ENCODE peak calls at places on chromosomes 12 and 14, in five cellular contexts. T, D, B, Y and E are unnamed samples.

GRCh38 chr14:73424453-73424852 is 33.9 kb downstream of the NUMB start:
- DNase-seq in T (no peak), D (peak; percentile 14), B (no peak), Y (no peak), E (no peak)

GRCh38 chr12:9112076-9112853 is 3.5 kb downstream of the A2M start:
- DNase-seq in T (no peak), D (no peak), B (no peak), Y (no peak), E (no peak)

GRCh38 chr12:121373748-121374147 is 21.5 kb upstream of the ANAPC5 start:
- DNase-seq in T (no peak), D (no peak), B (no peak), Y (no peak), E (no peak)

GRCh38 chr12:55658635-55659391 is 22.1 kb downstream of the OR10P1 start:
- DNase-seq in T (no peak), D (no peak), B (no peak), Y (no peak), E (no peak)

GRCh38 chr14:98218213-98218612 is 1053.8 kb downstream of the BCL11B start:
- DNase-seq in T (no peak), D (no peak), B (no peak), Y (no peak), E (no peak)

GRCh38 chr12:99390707-99391106 is 256.8 kb upstream of the GARIN6 start:
- DNase-seq in T (peak; percentile 83), D (no peak), B (peak; percentile 82), Y (peak; percentile 9), E (peak; percentile 8)

GRCh38 chr12:73598626-73599025 is 939.0 kb upstream of the ATXN7L3B start:
- DNase-seq in T (no peak), D (peak; percentile 41), B (no peak), Y (no peak), E (no peak)

GRCh38 chr12:89951050-89951693 is 242.5 kb upstream of the ATP2B1 start:
- DNase-seq in T (no peak), D (peak; percentile 61), B (no peak), Y (peak; percentile 25), E (no peak)

GRCh38 chr14:23115492-23115850 is 3.6 kb downstream of the CEBPE start:
- DNase-seq in T (no peak), D (no peak), B (no peak), Y (no peak), E (no peak)

GRCh38 chr14:102568115-102568614 is 24.3 kb upstream of the RCOR1 start:
- DNase-seq in T (peak; percentile 87), D (no peak), B (no peak), Y (peak; percentile 91), E (no peak)

GRCh38 chr12:131806654-131807053 is 21.5 kb upstream of the MMP17 start:
- DNase-seq in T (no peak), D (no peak), B (no peak), Y (no peak), E (no peak)

GRCh38 chr12:110694330-110694891 is 5.5 kb upstream of the HVCN1 start:
- DNase-seq in T (no peak), D (no peak), B (no peak), Y (peak; percentile 11), E (no peak)

DNA sequence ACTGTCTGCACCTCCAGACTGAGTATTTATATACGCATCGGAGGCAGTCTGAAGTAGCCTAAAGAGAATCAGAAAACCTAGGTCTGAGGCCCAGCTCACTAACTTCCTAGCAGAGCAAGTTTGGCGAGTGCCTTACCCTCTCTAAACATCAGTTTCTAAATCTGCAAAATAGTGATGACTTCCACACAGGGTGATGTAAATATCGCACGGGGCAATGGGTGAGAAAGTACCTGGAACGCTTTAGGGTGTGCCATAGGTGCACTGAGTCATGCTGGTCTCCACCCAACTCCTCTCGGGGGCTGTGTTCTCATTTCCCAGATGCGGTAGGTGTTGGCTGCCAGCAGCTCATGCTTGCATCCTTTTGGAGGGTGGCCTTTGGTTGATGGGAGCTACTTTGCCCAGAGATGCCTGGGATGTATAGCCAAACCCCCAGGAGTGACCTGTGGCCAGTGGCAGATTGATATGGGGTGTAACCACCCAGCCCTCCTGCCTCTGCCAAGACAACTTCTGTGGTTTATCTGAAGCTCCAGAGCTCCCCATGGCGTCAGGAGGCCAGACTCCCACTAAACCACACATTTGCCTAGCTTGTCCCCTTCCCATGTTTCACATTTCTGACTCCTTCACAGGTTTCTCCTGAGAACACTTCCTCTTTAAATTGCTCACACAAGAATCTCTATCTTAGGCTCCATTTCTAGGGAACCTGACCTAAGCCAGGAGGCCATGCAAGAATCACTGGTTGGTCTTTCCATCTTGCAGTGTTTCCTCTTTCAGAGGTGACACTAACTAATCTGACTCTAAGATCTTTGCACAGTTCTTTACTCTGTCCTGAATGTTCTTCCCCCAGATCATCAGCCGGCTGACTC is 62.0 kb upstream of the TUNAR start:
- DNase-seq in T (peak; percentile 13), D (no peak), B (peak; percentile 30), Y (no peak), E (no peak)
- H2BK12ac ChIP-seq in T (no peak overlapping the region), D (no peak overlapping the region), B (no peak overlapping the region), Y (no peak overlapping the region), E (no peak overlapping the region)

DNA sequence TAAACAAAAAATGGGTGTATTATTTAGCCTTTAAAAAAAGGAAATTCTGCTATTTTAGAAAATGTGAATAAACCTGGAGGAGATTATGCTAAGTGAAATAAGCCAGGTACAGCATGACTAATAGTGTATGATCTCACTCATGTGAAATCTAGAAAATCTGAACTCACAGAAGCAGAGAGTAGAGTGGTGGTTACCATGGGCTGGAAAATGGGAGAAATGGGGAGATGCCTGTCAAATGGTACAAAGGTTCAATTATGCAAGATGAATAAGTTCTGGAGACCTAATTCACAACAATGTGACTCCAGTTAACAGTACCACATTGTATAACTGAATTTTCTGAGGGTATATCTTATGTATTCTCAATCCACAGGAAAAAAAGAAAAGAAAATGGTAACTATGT is 17.4 kb upstream of the LEMD3 start:
- DNase-seq in T (no peak), D (no peak), B (no peak), Y (no peak), E (no peak)
- H2BK12ac ChIP-seq in T (no peak overlapping the region), D (no peak overlapping the region), B (no peak overlapping the region), Y (no peak overlapping the region), E (no peak overlapping the region)

DNA sequence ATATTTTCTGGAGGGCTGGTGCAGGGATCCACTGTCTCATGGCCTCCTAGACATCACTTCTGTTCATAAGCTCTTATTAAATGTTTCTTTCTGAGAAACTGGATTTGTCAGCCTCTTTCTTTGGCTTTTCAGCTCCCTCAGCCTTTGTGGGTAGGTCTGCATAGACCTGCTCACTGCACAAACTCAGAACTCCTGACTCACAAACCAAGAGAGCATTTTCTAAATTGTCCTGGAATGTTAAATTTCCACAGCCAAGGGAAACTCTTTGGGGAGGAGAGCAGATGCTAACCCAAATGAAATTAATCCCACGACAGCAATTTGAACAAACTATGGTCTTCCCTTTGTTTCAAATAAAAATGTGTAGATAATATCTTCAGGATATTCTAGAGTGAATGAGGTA is 19.5 kb upstream of the CERS5 start:
- DNase-seq in T (no peak), D (no peak), B (no peak), Y (no peak), E (no peak)
- H2BK12ac ChIP-seq in T (no peak overlapping the region), D (no peak overlapping the region), B (no peak overlapping the region), Y (no peak overlapping the region), E (no peak overlapping the region)

GRCh38 chr14:20409226-20409625 is 4.1 kb downstream of the TEP1 start:
- DNase-seq in T (no peak), D (peak; percentile 51), B (no peak), Y (no peak), E (no peak)

GRCh38 chr14:20415723-20416622 is 2.7 kb upstream of the TEP1 start:
- DNase-seq in T (no peak), D (peak; percentile 68), B (no peak), Y (peak; percentile 21), E (no peak)

GRCh38 chr14:20412422-20412821 is 879 bp downstream of the TEP1 start:
- DNase-seq in T (no peak), D (peak; percentile 57), B (no peak), Y (no peak), E (no peak)

GRCh38 chr14:20413785-20414117 is 450 bp upstream of the TEP1 start:
- DNase-seq in T (no peak), D (no peak), B (no peak), Y (no peak), E (no peak)

DNA sequence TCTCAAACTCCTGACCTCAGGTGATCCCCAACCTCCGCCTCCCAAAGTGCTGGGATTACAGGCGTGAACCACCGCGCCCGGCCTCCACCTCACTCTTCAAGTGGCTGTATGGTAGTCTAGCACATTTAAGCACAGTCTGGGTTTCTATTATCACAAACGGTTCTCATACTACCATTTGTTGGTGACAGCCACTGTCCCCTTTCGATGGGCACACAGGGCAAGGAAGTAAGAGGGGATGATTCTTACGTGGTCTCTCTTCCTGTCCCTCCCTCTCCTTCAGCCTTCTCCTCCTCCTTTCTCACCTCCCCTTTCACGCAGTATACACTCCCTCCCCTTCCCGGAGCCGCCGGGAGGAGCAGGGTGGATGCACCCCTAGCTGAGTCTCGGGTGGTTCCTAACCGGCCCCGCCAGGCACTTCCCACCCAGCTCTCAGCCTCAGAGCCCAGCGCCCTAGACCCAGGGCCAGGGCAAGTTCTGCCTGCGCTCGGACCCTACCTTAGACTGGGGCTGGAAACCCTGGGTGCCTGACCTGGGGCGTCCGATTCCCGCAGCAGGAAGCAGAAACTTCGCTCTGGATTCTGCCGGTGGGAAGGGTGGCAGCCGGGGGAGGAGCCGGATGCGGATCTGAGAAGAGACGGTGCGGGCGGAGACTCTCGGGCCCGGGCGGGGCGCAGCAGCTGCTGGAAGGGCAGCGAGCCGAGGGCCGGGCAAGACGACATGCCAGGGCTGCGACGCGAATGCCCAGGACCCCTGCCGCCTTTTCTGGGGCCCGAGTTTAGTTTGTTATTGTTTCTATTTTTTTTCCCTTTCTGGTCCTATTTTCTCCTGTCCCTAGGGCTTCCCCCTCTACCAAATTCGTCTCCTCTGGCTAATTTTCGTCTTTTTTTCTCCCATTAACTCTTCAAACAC is at the start of gene TEP1:
- DNase-seq in T (peak; percentile 85), D (peak; percentile 93), B (peak; percentile 83), Y (peak; percentile 88), E (peak; percentile 67)
- H2BK12ac ChIP-seq in T (no peak within 1 kb of the TSS), D (peak within 1 kb of the TSS; percentile 95), B (peak within 1 kb of the TSS; percentile 92), Y (no peak within 1 kb of the TSS), E (peak within 1 kb of the TSS; percentile 69)

DNA sequence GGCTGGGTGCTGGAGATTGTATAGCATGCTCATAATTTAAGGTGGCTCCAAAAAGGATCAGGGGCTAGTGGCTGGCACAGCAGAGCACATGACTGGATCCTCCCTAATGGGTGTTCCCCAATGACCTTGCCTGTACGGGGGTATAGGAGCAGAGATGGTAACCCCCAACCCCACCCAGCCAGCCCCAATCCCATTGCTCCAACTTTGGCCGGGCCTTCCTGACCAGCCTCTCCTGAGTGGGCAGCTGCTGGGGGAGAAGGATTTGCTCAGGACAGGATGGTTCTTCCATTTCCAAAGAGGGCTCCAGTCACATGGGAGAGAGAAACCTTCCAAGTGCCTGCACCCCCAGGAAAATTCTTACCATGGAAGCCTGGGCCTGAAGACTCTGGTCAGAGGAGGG is 15.3 kb upstream of the NR4A1 start:
- DNase-seq in T (no peak), D (no peak), B (no peak), Y (no peak), E (no peak)
- H2BK12ac ChIP-seq in T (no peak overlapping the region), D (no peak overlapping the region), B (peak overlapping the region; percentile 94), Y (peak overlapping the region; percentile 23), E (no peak overlapping the region)